ENCODE peak calls at places on chromosome X, in ten cellular contexts. Q is activated CD4-positive, alpha-beta T cell treated with anti-CD3 and anti-CD28 coated beads, Interleukin-2, amount 50 U/mL, for 1 hour; W is fibroblast of mammary gland; N is left lung; A is IMR-90; Z is activated T-helper 1 cell treated with Interleukin-2 at 50 U/mL for 16 hours; M is sigmoid colon; K is ELR; R is stimulated activated CD8-positive, alpha-beta memory T cell treated with anti-CD3 and anti-CD28 coated beads, Interleukin-12 subunit alpha, Interleukin-12 subunit beta, amount 100 ng/mL, for 4 hours; D is NCI-H2029. H is an unnamed sample.

GRCh38 chrX:581717-582116 is 48.9 kb upstream of the SHOX start:
- DNase-seq in Q (no peak), W (peak), N (no peak), A (no peak), Z (no peak), M (no peak), K (peak), R (no peak), D (no peak), H (no peak)

GRCh38 chrX:154040863-154041262 is 21.2 kb upstream of the IRAK1 start:
- DNase-seq in Q (no peak), W (no peak), N (no peak), A (no peak), Z (no peak), M (no peak), K (no peak), R (no peak), D (no peak), H (no peak)

GRCh38 chrX:45274576-45274975 is 73.9 kb upstream of the DIPK2B start:
- DNase-seq in Q (no peak), W (peak), N (no peak), A (peak), Z (no peak), M (no peak), K (peak), R (no peak), D (no peak), H (no peak)

GRCh38 chrX:69060631-69061408 is 104.4 kb downstream of the PJA1 start:
- DNase-seq in Q (no peak), W (peak), N (no peak), A (peak), Z (no peak), M (no peak), K (peak), R (no peak), D (no peak), H (no peak)

GRCh38 chrX:134174859-134175258 is 62.1 kb upstream of the CCDC160 start:
- DNase-seq in Q (no peak), W (no peak), N (no peak), A (no peak), Z (no peak), M (no peak), K (no peak), R (no peak), D (no peak), H (no peak)

GRCh38 chrX:38052096-38052495 is 45.7 kb downstream of the SYTL5 start:
- DNase-seq in Q (no peak), W (peak), N (no peak), A (peak), Z (no peak), M (no peak), K (peak), R (no peak), D (no peak), H (no peak)

GRCh38 chrX:334331-334891 is 15.8 kb upstream of the GTPBP6 start:
- DNase-seq in Q (no peak), W (no peak), N (peak), A (no peak), Z (no peak), M (peak), K (no peak), R (no peak), D (no peak), H (no peak)

GRCh38 chrX:131677655-131678628 is 134.1 kb downstream of the OR13H1 start:
- DNase-seq in Q (peak), W (peak), N (no peak), A (peak), Z (peak), M (no peak), K (peak), R (peak), D (no peak), H (peak)

GRCh38 chrX:39016551-39016950 is 215.3 kb downstream of the MID1IP1 start:
- DNase-seq in Q (no peak), W (no peak), N (no peak), A (no peak), Z (no peak), M (no peak), K (no peak), R (no peak), D (no peak), H (no peak)

GRCh38 chrX:118128724-118129123 is 12.1 kb upstream of the KLHL13 start:
- DNase-seq in Q (no peak), W (no peak), N (no peak), A (no peak), Z (no peak), M (no peak), K (no peak), R (no peak), D (no peak), H (no peak)

GRCh38 chrX:39753296-39753996 is 344.3 kb downstream of the BCOR start:
- DNase-seq in Q (no peak), W (no peak), N (no peak), A (peak), Z (no peak), M (no peak), K (peak), R (no peak), D (peak), H (no peak)

GRCh38 chrX:15946783-15947550 is 92.4 kb upstream of the AP1S2 start:
- DNase-seq in Q (no peak), W (peak), N (no peak), A (peak), Z (no peak), M (no peak), K (peak), R (no peak), D (no peak), H (no peak)

GRCh38 chrX:116499780-116500179 is 37.0 kb upstream of the CT83 start:
- DNase-seq in Q (no peak), W (peak), N (no peak), A (no peak), Z (no peak), M (no peak), K (peak), R (no peak), D (no peak), H (no peak)

GRCh38 chrX:94400488-94400887 is 726.5 kb downstream of the FAM133A start:
- DNase-seq in Q (no peak), W (no peak), N (no peak), A (no peak), Z (no peak), M (no peak), K (no peak), R (no peak), D (no peak), H (no peak)